ENCODE peak calls at places on chromosomes 2 and 18, in five cellular contexts. One of them, this sample, is unnamed.

GRCh38 chr2:111032721-111033532 is 87.8 kb upstream of the BCL2L11 start:
- DNase-seq in hepatocyte: peak
- DNase-seq in HCT116: peak
- DNase-seq in psoas muscle: no peak
- DNase-seq in mesendoderm: peak
- DNase-seq in this sample: no peak

GRCh38 chr2:150191349-150191748 is 296.1 kb downstream of the RND3 start:
- DNase-seq in hepatocyte: no peak
- DNase-seq in HCT116: no peak
- DNase-seq in psoas muscle: no peak
- DNase-seq in mesendoderm: no peak
- DNase-seq in this sample: no peak

GRCh38 chr2:186570587-186570986 is 19.3 kb upstream of the ITGAV start:
- DNase-seq in hepatocyte: peak
- DNase-seq in HCT116: no peak
- DNase-seq in psoas muscle: no peak
- DNase-seq in mesendoderm: peak
- DNase-seq in this sample: peak

GRCh38 chr2:206558492-206558891 is 83.8 kb upstream of the FAM237A start:
- DNase-seq in hepatocyte: no peak
- DNase-seq in HCT116: no peak
- DNase-seq in psoas muscle: no peak
- DNase-seq in mesendoderm: no peak
- DNase-seq in this sample: no peak

GRCh38 chr2:174561283-174562275 is 36.0 kb downstream of the WIPF1 start:
- DNase-seq in hepatocyte: peak
- DNase-seq in HCT116: no peak
- DNase-seq in psoas muscle: peak
- DNase-seq in mesendoderm: no peak
- DNase-seq in this sample: no peak

GRCh38 chr2:41381701-41382100 is 666.1 kb upstream of the PKDCC start:
- DNase-seq in hepatocyte: no peak
- DNase-seq in HCT116: no peak
- DNase-seq in psoas muscle: no peak
- DNase-seq in mesendoderm: no peak
- DNase-seq in this sample: no peak

GRCh38 chr2:70988151-70988550 is 6.5 kb downstream of the TEX261 start:
- DNase-seq in hepatocyte: no peak
- DNase-seq in HCT116: no peak
- DNase-seq in psoas muscle: peak
- DNase-seq in mesendoderm: no peak
- DNase-seq in this sample: no peak

GRCh38 chr18:57422313-57422872 is 12.8 kb upstream of the ONECUT2 start:
- DNase-seq in hepatocyte: no peak
- DNase-seq in HCT116: no peak
- DNase-seq in psoas muscle: no peak
- DNase-seq in mesendoderm: no peak
- DNase-seq in this sample: no peak

GRCh38 chr18:57915848-57916596 is 112.9 kb upstream of the ATP8B1 start:
- DNase-seq in hepatocyte: no peak
- DNase-seq in HCT116: no peak
- DNase-seq in psoas muscle: no peak
- DNase-seq in mesendoderm: peak
- DNase-seq in this sample: no peak

GRCh38 chr2:144660518-144661316 is 140.8 kb upstream of the ZEB2 start:
- DNase-seq in hepatocyte: no peak
- DNase-seq in HCT116: no peak
- DNase-seq in psoas muscle: no peak
- DNase-seq in mesendoderm: peak
- DNase-seq in this sample: no peak

GRCh38 chr2:100957971-100958653 is 44.0 kb upstream of the RPL31 start:
- DNase-seq in hepatocyte: peak
- DNase-seq in HCT116: no peak
- DNase-seq in psoas muscle: peak
- DNase-seq in mesendoderm: no peak
- DNase-seq in this sample: no peak

GRCh38 chr18:34773961-34774754 is 64.1 kb downstream of the DTNA start:
- DNase-seq in hepatocyte: peak
- DNase-seq in HCT116: no peak
- DNase-seq in psoas muscle: peak
- DNase-seq in mesendoderm: no peak
- DNase-seq in this sample: peak

GRCh38 chr18:57258131-57258777 is 94.1 kb upstream of the ST8SIA3 start:
- DNase-seq in hepatocyte: no peak
- DNase-seq in HCT116: no peak
- DNase-seq in psoas muscle: no peak
- DNase-seq in mesendoderm: no peak
- DNase-seq in this sample: no peak

GRCh38 chr2:144372484-144373195 is 147.3 kb downstream of the ZEB2 start:
- DNase-seq in hepatocyte: no peak
- DNase-seq in HCT116: no peak
- DNase-seq in psoas muscle: no peak
- DNase-seq in mesendoderm: no peak
- DNase-seq in this sample: peak

GRCh38 chr2:111671426-111672150 is 212.4 kb downstream of the ANAPC1 start:
- DNase-seq in hepatocyte: no peak
- DNase-seq in HCT116: no peak
- DNase-seq in psoas muscle: peak
- DNase-seq in mesendoderm: no peak
- DNase-seq in this sample: no peak

GRCh38 chr18:2376707-2377106 is 194.6 kb downstream of the METTL4 start:
- DNase-seq in hepatocyte: no peak
- DNase-seq in HCT116: no peak
- DNase-seq in psoas muscle: no peak
- DNase-seq in mesendoderm: no peak
- DNase-seq in this sample: no peak

GRCh38 chr2:177265834-177266817 is 1.6 kb upstream of the NFE2L2 start:
- DNase-seq in hepatocyte: peak
- DNase-seq in HCT116: no peak
- DNase-seq in psoas muscle: no peak
- DNase-seq in mesendoderm: no peak
- DNase-seq in this sample: peak

GRCh38 chr2:165833156-165833555 is 39.1 kb upstream of the GALNT3 start:
- DNase-seq in hepatocyte: no peak
- DNase-seq in HCT116: no peak
- DNase-seq in psoas muscle: no peak
- DNase-seq in mesendoderm: peak
- DNase-seq in this sample: no peak

GRCh38 chr2:229378386-229378785 is 107.3 kb upstream of the PID1 start:
- DNase-seq in hepatocyte: no peak
- DNase-seq in HCT116: no peak
- DNase-seq in psoas muscle: no peak
- DNase-seq in mesendoderm: no peak
- DNase-seq in this sample: no peak

GRCh38 chr2:196063773-196064172 is 4.9 kb downstream of the DNAH7 start:
- DNase-seq in hepatocyte: no peak
- DNase-seq in HCT116: no peak
- DNase-seq in psoas muscle: no peak
- DNase-seq in mesendoderm: no peak
- DNase-seq in this sample: no peak

GRCh38 chr2:206987810-206988209 is 48.5 kb downstream of the CPO start:
- DNase-seq in hepatocyte: no peak
- DNase-seq in HCT116: no peak
- DNase-seq in psoas muscle: no peak
- DNase-seq in mesendoderm: no peak
- DNase-seq in this sample: no peak

GRCh38 chr2:157874278-157874825 is 1.8 kb downstream of the ACVR1 start:
- DNase-seq in hepatocyte: no peak
- DNase-seq in HCT116: no peak
- DNase-seq in psoas muscle: peak
- DNase-seq in mesendoderm: no peak
- DNase-seq in this sample: peak

GRCh38 chr2:51722311-51722710 is 690.4 kb upstream of the NRXN1 start:
- DNase-seq in hepatocyte: no peak
- DNase-seq in HCT116: no peak
- DNase-seq in psoas muscle: no peak
- DNase-seq in mesendoderm: no peak
- DNase-seq in this sample: no peak

GRCh38 chr18:77905011-77905410 is 655.4 kb downstream of the GALR1 start:
- DNase-seq in hepatocyte: no peak
- DNase-seq in HCT116: no peak
- DNase-seq in psoas muscle: no peak
- DNase-seq in mesendoderm: no peak
- DNase-seq in this sample: no peak

GRCh38 chr18:9150116-9150515 is 13.5 kb downstream of the ANKRD12 start:
- DNase-seq in hepatocyte: no peak
- DNase-seq in HCT116: no peak
- DNase-seq in psoas muscle: no peak
- DNase-seq in mesendoderm: no peak
- DNase-seq in this sample: no peak

GRCh38 chr2:105397025-105397722 is 1.7 kb downstream of the FHL2 start:
- DNase-seq in hepatocyte: no peak
- DNase-seq in HCT116: peak
- DNase-seq in psoas muscle: no peak
- DNase-seq in mesendoderm: peak
- DNase-seq in this sample: no peak

GRCh38 chr2:233098615-233099014 is 38.5 kb downstream of the INPP5D start:
- DNase-seq in hepatocyte: no peak
- DNase-seq in HCT116: peak
- DNase-seq in psoas muscle: no peak
- DNase-seq in mesendoderm: peak
- DNase-seq in this sample: no peak

GRCh38 chr2:196170681-196171247 is 614 bp downstream of the STK17B start:
- DNase-seq in hepatocyte: peak
- DNase-seq in HCT116: no peak
- DNase-seq in psoas muscle: peak
- DNase-seq in mesendoderm: peak
- DNase-seq in this sample: peak

GRCh38 chr2:26640331-26640745 is 828 bp downstream of the CIB4 start:
- DNase-seq in hepatocyte: peak
- DNase-seq in HCT116: peak
- DNase-seq in psoas muscle: no peak
- DNase-seq in mesendoderm: no peak
- DNase-seq in this sample: no peak

GRCh38 chr2:3242747-3243369 is 134.8 kb downstream of the EIPR1 start:
- DNase-seq in hepatocyte: no peak
- DNase-seq in HCT116: no peak
- DNase-seq in psoas muscle: no peak
- DNase-seq in mesendoderm: no peak
- DNase-seq in this sample: no peak

GRCh38 chr18:79418642-79419041 is 22.9 kb downstream of the NFATC1 start:
- DNase-seq in hepatocyte: no peak
- DNase-seq in HCT116: no peak
- DNase-seq in psoas muscle: no peak
- DNase-seq in mesendoderm: no peak
- DNase-seq in this sample: no peak

GRCh38 chr2:200455958-200456421 is 53.9 kb downstream of the KCTD18 start:
- DNase-seq in hepatocyte: no peak
- DNase-seq in HCT116: no peak
- DNase-seq in psoas muscle: no peak
- DNase-seq in mesendoderm: no peak
- DNase-seq in this sample: no peak

GRCh38 chr2:26162963-26163362 is 9.9 kb upstream of the GAREM2 start:
- DNase-seq in hepatocyte: no peak
- DNase-seq in HCT116: no peak
- DNase-seq in psoas muscle: no peak
- DNase-seq in mesendoderm: no peak
- DNase-seq in this sample: no peak

GRCh38 chr2:219001577-219002394 is 8.6 kb upstream of the CRYBA2 start:
- DNase-seq in hepatocyte: peak
- DNase-seq in HCT116: peak
- DNase-seq in psoas muscle: no peak
- DNase-seq in mesendoderm: peak
- DNase-seq in this sample: no peak

GRCh38 chr2:62197017-62197586 is 1.2 kb downstream of the B3GNT2 start:
- DNase-seq in hepatocyte: peak
- DNase-seq in HCT116: no peak
- DNase-seq in psoas muscle: no peak
- DNase-seq in mesendoderm: no peak
- DNase-seq in this sample: no peak

GRCh38 chr2:230135126-230135525 is 66.4 kb upstream of the SLC16A14 start:
- DNase-seq in hepatocyte: no peak
- DNase-seq in HCT116: no peak
- DNase-seq in psoas muscle: no peak
- DNase-seq in mesendoderm: no peak
- DNase-seq in this sample: no peak

GRCh38 chr2:233451950-233452349 is 97.7 kb downstream of the DGKD start:
- DNase-seq in hepatocyte: no peak
- DNase-seq in HCT116: no peak
- DNase-seq in psoas muscle: no peak
- DNase-seq in mesendoderm: no peak
- DNase-seq in this sample: no peak

GRCh38 chr2:48114256-48114655 is 208.0 kb upstream of the FBXO11 start:
- DNase-seq in hepatocyte: peak
- DNase-seq in HCT116: peak
- DNase-seq in psoas muscle: no peak
- DNase-seq in mesendoderm: no peak
- DNase-seq in this sample: no peak

GRCh38 chr2:102615620-102616436 is 3.5 kb upstream of the SLC9A2 start:
- DNase-seq in hepatocyte: peak
- DNase-seq in HCT116: peak
- DNase-seq in psoas muscle: peak
- DNase-seq in mesendoderm: peak
- DNase-seq in this sample: peak

GRCh38 chr18:63087421-63088230 is 231.9 kb downstream of the BCL2 start:
- DNase-seq in hepatocyte: no peak
- DNase-seq in HCT116: no peak
- DNase-seq in psoas muscle: no peak
- DNase-seq in mesendoderm: no peak
- DNase-seq in this sample: no peak
- H3K27ac ChIP-seq in hepatocyte: no peak
- H3K27ac ChIP-seq in HCT116: no peak
- H3K27ac ChIP-seq in psoas muscle: no peak
- H3K27ac ChIP-seq in mesendoderm: no peak
- H3K27ac ChIP-seq in this sample: no peak

GRCh38 chr2:133986881-133987793 is 266.7 kb upstream of the MGAT5 start:
- DNase-seq in hepatocyte: no peak
- DNase-seq in HCT116: no peak
- DNase-seq in psoas muscle: no peak
- DNase-seq in mesendoderm: peak
- DNase-seq in this sample: no peak
- H3K27ac ChIP-seq in hepatocyte: peak
- H3K27ac ChIP-seq in HCT116: no peak
- H3K27ac ChIP-seq in psoas muscle: peak
- H3K27ac ChIP-seq in mesendoderm: no peak
- H3K27ac ChIP-seq in this sample: no peak

GRCh38 chr2:127437056-127437455 is 18.8 kb downstream of the PROC start:
- DNase-seq in hepatocyte: no peak
- DNase-seq in HCT116: no peak
- DNase-seq in psoas muscle: no peak
- DNase-seq in mesendoderm: no peak
- DNase-seq in this sample: no peak
- H3K27ac ChIP-seq in hepatocyte: peak
- H3K27ac ChIP-seq in HCT116: no peak
- H3K27ac ChIP-seq in psoas muscle: no peak
- H3K27ac ChIP-seq in mesendoderm: no peak
- H3K27ac ChIP-seq in this sample: no peak

DNA sequence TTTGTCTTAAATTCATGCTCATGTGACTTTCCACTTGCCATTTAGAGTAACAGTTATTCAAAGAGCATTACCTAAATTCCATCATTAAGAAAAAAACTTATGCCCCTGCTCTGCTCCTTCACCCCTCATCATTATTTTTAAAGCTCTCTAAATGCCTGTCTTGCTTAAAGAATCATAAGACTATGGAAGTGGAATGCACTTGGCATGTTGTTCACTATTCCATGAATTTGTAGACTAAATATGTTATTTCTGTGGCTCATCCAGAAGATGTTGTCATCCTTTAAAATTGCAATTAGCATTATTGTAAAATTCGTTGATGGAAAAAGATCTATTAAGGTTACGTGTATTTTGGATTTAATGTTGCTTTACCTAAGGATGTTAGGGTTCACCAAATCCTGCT is 61.8 kb downstream of the FMNL2 start:
- DNase-seq in hepatocyte: no peak
- DNase-seq in HCT116: no peak
- DNase-seq in psoas muscle: no peak
- DNase-seq in mesendoderm: no peak
- DNase-seq in this sample: no peak
- H3K27ac ChIP-seq in hepatocyte: no peak
- H3K27ac ChIP-seq in HCT116: no peak
- H3K27ac ChIP-seq in psoas muscle: no peak
- H3K27ac ChIP-seq in mesendoderm: no peak
- H3K27ac ChIP-seq in this sample: no peak

This sample was measured in SJCRH30.